ENCODE peak calls at places on chromosome 3, in eight cellular contexts. W is HEK293T; D is cardiac fibroblast; L is progenitor cell of endocrine pancreas; J is putamen; T is lung; N is ureter; B is stimulated activated CD4-positive, alpha-beta T cell treated with anti-CD3 and anti-CD28 coated beads, Interleukin-2, amount 100 ng/mL, for 48 hours. I is an unnamed sample.

GRCh38 chr3:11118181-11118682 is 36.1 kb upstream of the HRH1 start:
- DNase-seq in N (no peak), B (no peak), D (peak), L (no peak), T (no peak), W (no peak), J (no peak), I (no peak)

GRCh38 chr3:124361566-124361965 is 368.7 kb upstream of the UMPS start:
- DNase-seq in B (no peak), D (no peak), N (no peak), J (no peak), W (no peak), L (no peak), T (no peak), I (no peak)

GRCh38 chr3:153977148-153977547 is 144.0 kb upstream of the ARHGEF26 start:
- DNase-seq in N (no peak), B (no peak), L (no peak), T (no peak), W (no peak), J (peak), D (peak), I (no peak)

GRCh38 chr3:180421221-180421620 is 180.7 kb upstream of the TTC14 start:
- DNase-seq in J (no peak), T (no peak), W (no peak), N (no peak), B (no peak), D (peak), L (no peak), I (no peak)

GRCh38 chr3:187798531-187799520 is 53.6 kb upstream of the BCL6 start:
- DNase-seq in W (no peak), L (no peak), J (no peak), D (no peak), B (no peak), N (no peak), T (peak), I (no peak)

GRCh38 chr3:149395107-149396089 is 17.9 kb upstream of the TM4SF1 start:
- DNase-seq in B (no peak), J (no peak), L (no peak), N (no peak), D (peak), T (peak), W (no peak), I (no peak)

GRCh38 chr3:97029972-97030371 is 215.6 kb downstream of the EPHA6 start:
- DNase-seq in J (no peak), B (no peak), N (no peak), T (no peak), D (no peak), W (no peak), L (no peak), I (no peak)

GRCh38 chr3:184629555-184630160 is 68.1 kb downstream of the EPHB3 start:
- DNase-seq in L (no peak), N (no peak), J (no peak), T (no peak), D (no peak), W (no peak), B (no peak), I (no peak)

GRCh38 chr3:58352624-58353023 is 19.9 kb downstream of the PXK start:
- DNase-seq in B (no peak), D (no peak), L (no peak), J (no peak), W (no peak), T (no peak), N (no peak), I (no peak)

GRCh38 chr3:129699199-129699598 is 92.7 kb upstream of the PLXND1 start:
- DNase-seq in B (no peak), W (no peak), J (no peak), N (no peak), L (no peak), T (no peak), D (no peak), I (no peak)